ENCODE peak calls at places on chromosome 9, in seven cellular contexts. T, O, X, J, B, R and U are unnamed samples.
A peak's percentile ranks its signal among the peaks of the same experiment; 100 is the strongest.

GRCh38 chr9:111944467-111944866 is 47.9 kb downstream of the UGCG start:
- DNase-seq in B (no peak), J (peak; percentile 52), X (no peak), T (no peak), O (no peak), R (no peak), U (no peak)

GRCh38 chr9:128115187-128116103 is 12.1 kb downstream of the PTGES2 start:
- DNase-seq in B (peak; percentile 55), T (no peak), X (no peak), O (no peak), R (no peak), J (no peak), U (peak; percentile 61)

GRCh38 chr9:111120526-111120925 is 82.3 kb upstream of the LPAR1 start:
- DNase-seq in X (no peak), J (no peak), B (no peak), R (no peak), T (no peak), O (no peak), U (no peak)

GRCh38 chr9:2764371-2764770 is 47.1 kb downstream of the KCNV2 start:
- DNase-seq in X (peak; percentile 10), B (no peak), T (no peak), J (no peak), O (no peak), R (no peak), U (no peak)

GRCh38 chr9:389758-390157 is 175.1 kb downstream of the DOCK8 start:
- DNase-seq in O (no peak), J (no peak), X (no peak), R (no peak), B (no peak), T (peak; percentile 64), U (no peak)

GRCh38 chr9:76161546-76161945 is 232.7 kb downstream of the RFK start:
- DNase-seq in T (peak; percentile 21), B (no peak), R (peak; percentile 54), X (no peak), O (no peak), J (no peak), U (peak; percentile 83)

GRCh38 chr9:90929616-90930015 is 128.0 kb downstream of the SYK start:
- DNase-seq in T (no peak), X (no peak), J (no peak), O (no peak), R (no peak), B (no peak), U (no peak)

GRCh38 chr9:93003552-93004407 is 54.7 kb upstream of the SUSD3 start:
- DNase-seq in X (peak; percentile 57), R (peak; percentile 72), O (peak; percentile 49), B (peak; percentile 85), T (peak; percentile 86), J (peak; percentile 42), U (no peak)

GRCh38 chr9:38022203-38022602 is 46.8 kb downstream of the SHB start:
- DNase-seq in J (no peak), X (no peak), T (no peak), R (no peak), B (no peak), O (no peak), U (no peak)

GRCh38 chr9:15087031-15087417 is 176.8 kb upstream of the FREM1 start:
- DNase-seq in B (no peak), O (no peak), J (no peak), R (no peak), X (no peak), T (no peak), U (no peak)

GRCh38 chr9:95771556-95772280 is 103.8 kb upstream of the ERCC6L2 start:
- DNase-seq in R (peak; percentile 42), B (peak; percentile 56), X (no peak), J (no peak), T (peak; percentile 82), O (peak; percentile 21), U (peak; percentile 83)

GRCh38 chr9:130433168-130433946 is 11.4 kb upstream of the ASS1 start:
- DNase-seq in B (peak; percentile 97), J (peak; percentile 21), X (no peak), R (peak; percentile 83), T (peak; percentile 61), O (no peak), U (no peak)

GRCh38 chr9:97935291-97935690 is 2.7 kb downstream of the HEMGN start:
- DNase-seq in X (no peak), J (no peak), R (no peak), O (no peak), B (no peak), T (no peak), U (no peak)

DNA sequence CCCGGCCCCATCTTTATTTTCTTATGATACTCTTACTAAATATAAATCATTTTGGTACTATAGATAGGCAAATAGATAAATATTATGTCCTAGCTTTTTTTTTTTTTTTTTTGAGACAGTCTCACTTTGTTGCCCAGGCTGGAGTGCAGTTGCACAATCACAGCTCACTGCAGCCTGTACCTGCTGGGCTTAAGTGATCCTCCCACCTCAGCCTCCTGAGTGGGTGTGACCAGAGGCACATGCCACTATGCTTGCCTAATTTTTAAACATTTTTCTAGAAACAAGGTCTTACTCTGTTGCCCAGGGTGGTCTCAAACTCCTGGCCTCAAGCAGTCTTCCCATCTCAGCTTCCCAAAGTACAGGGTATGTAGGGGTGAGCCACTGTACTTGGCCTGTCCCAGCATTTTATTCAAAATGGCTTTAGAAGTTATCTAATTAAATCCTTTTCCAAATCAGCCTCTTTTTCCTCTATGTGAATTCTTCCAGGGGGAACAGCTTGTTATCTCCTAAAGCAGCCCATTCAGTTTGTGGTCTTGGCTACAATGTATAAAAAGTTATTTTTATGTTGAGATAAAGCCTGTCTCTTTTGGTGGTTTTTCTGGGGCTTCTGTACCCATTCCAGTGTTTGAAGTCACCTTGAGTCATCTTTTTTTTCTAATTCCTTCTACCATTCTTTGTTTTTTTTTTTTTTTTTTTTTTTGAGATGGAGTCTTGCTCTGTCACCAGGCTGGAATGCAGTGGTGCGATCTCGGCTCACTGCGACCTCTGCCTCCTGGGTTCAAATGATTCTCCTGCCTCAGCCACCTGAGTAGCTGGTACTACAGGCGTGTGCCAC is 12.1 kb downstream of the MELK start:
- DNase-seq in T (peak; percentile 32), J (peak; percentile 76), X (no peak), R (no peak), B (no peak), O (no peak), U (no peak)
- H3K36me3 ChIP-seq in T (no peaks in the 10 kb centered on the region), J (peaks cover 20% of the 10 kb centered on the region), X (no peaks in the 10 kb centered on the region), R (no peaks in the 10 kb centered on the region), B (peaks cover 6% of the 10 kb centered on the region), O (no peaks in the 10 kb centered on the region), U (no peaks in the 10 kb centered on the region)

DNA sequence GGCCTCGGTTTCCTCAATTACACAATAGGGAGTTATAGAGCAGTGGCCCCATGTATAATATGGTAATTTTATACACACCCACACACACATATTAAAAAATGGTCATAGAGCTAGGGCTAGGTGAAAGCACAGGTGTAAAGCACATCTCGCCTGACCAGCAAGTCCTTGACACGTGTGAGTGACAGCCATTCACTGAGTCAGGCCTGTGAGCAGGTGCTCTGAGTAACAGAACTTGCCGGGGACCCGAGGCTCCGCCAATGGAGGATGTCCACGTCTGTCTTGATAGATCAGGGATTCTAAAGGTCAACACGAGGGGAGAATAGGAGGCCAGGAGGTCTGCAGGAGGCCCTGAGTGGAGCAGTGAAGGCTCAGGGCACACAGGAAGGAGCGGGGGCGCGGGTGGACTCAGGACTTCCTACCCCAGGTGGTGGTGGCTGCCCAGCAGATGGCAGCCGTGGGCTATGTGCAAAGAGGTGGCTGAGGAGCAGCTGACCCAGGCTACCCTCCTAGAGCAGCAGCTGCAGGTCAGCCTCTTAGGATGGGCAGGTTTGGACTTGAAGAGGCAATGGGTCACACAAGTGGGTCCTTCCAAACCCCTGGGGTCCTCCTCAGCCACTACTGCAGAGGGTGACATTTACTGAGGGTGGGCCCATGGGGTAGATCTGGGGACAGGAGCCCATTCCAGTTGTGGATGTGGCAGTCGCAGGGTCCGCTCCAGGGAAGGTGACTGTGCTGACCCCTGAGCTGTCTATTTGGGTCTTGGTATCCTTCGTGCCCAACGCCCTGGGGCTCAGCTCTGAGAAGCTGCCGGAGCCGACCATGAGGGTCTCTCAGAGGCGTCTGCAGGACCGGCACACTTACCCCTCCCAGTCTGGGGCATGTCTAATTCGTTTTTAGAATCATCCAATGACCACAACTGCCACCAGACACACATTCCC is 45.9 kb downstream of the PRRT1B start:
- DNase-seq in R (peak; percentile 85), X (peak; percentile 68), T (peak; percentile 88), B (peak; percentile 95), O (peak; percentile 75), J (peak; percentile 62), U (peak; percentile 87)
- H3K36me3 ChIP-seq in R (no peaks in the 10 kb centered on the region), X (peaks cover 17% of the 10 kb centered on the region), T (no peaks in the 10 kb centered on the region), B (peaks cover 26% of the 10 kb centered on the region), O (peaks cover 7% of the 10 kb centered on the region), J (peaks cover 1% of the 10 kb centered on the region), U (peaks cover 23% of the 10 kb centered on the region)

GRCh38 chr9:129206401-129206800 is 28.3 kb upstream of the IER5L start:
- DNase-seq in J (no peak), T (no peak), O (no peak), B (no peak), R (no peak), X (no peak), U (no peak)

GRCh38 chr9:129201289-129201688 is 23.2 kb upstream of the IER5L start:
- DNase-seq in J (no peak), B (no peak), R (no peak), X (no peak), O (no peak), T (no peak), U (no peak)

GRCh38 chr9:129204840-129205239 is 26.8 kb upstream of the IER5L start:
- DNase-seq in J (no peak), T (no peak), O (no peak), R (no peak), X (no peak), B (no peak), U (no peak)

GRCh38 chr9:129202613-129203555 is 24.8 kb upstream of the IER5L start:
- DNase-seq in B (peak; percentile 97), T (peak; percentile 92), R (peak; percentile 86), O (peak; percentile 73), J (peak; percentile 59), X (peak; percentile 88), U (peak; percentile 93)

DNA sequence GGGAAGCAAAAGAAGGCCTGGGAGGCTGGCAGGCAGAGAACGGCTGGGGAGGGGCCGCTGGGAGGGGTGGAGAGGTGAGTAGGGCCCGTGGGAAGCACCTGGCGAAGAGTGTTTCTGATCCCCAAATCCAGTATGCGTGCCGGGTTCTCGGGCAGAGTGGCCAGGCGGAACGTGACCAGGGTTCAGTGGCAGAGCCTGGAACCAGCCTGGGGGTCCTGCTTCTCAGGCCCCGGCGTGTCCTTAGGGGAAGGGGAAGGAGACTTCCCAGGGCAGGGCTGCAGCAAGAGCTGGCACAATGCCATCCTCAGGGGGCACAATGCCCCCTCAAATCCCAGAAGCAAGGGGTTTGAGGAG is 25.5 kb upstream of the IER5L start:
- DNase-seq in T (no peak), B (no peak), O (no peak), J (no peak), X (no peak), R (no peak), U (no peak)
- H3K36me3 ChIP-seq in T (no peaks in the 10 kb centered on the region), B (no peaks in the 10 kb centered on the region), O (no peaks in the 10 kb centered on the region), J (no peaks in the 10 kb centered on the region), X (no peaks in the 10 kb centered on the region), R (no peaks in the 10 kb centered on the region), U (no peaks in the 10 kb centered on the region)

GRCh38 chr9:101533334-101534187 is at the start of gene RNF20:
- DNase-seq in J (peak; percentile 99), O (peak; percentile 100), T (peak; percentile 100), R (peak; percentile 100), X (peak; percentile 99), B (peak; percentile 94), U (peak; percentile 100)

GRCh38 chr9:101540069-101540468 is 6.4 kb downstream of the RNF20 start:
- DNase-seq in T (no peak), O (no peak), R (no peak), J (no peak), X (no peak), B (no peak), U (no peak)

GRCh38 chr9:101536938-101537337 is 3.3 kb downstream of the RNF20 start:
- DNase-seq in O (no peak), R (peak; percentile 64), J (peak; percentile 20), X (no peak), T (no peak), B (peak; percentile 30), U (no peak)

GRCh38 chr9:101536351-101536750 is 2.7 kb downstream of the RNF20 start:
- DNase-seq in R (no peak), T (no peak), B (no peak), X (no peak), J (peak; percentile 46), O (no peak), U (no peak)
- H3K36me3 ChIP-seq in R (peaks cover 31% of the 10 kb centered on the region), T (no peaks in the 10 kb centered on the region), B (peaks cover 4% of the 10 kb centered on the region), X (peaks cover 30% of the 10 kb centered on the region), J (peaks cover 12% of the 10 kb centered on the region), O (no peaks in the 10 kb centered on the region), U (peaks cover 12% of the 10 kb centered on the region)